ENCODE peak calls at places on chromosomes 4 and X, in five cellular contexts. One of them, this sample, is unnamed.

GRCh38 chrX:105017641-105018040 is 202.9 kb downstream of the TEX13A start:
- DNase-seq in fibroblast of mammary gland: no peak
- DNase-seq in aorta: no peak
- DNase-seq in HCT116: no peak
- DNase-seq in BJ: no peak
- DNase-seq in this sample: no peak

GRCh38 chrX:56248492-56248891 is 16.3 kb downstream of the KLF8 start:
- DNase-seq in fibroblast of mammary gland: peak; percentile 54
- DNase-seq in aorta: peak; percentile 47
- DNase-seq in HCT116: peak; percentile 21
- DNase-seq in BJ: no peak
- DNase-seq in this sample: peak; percentile 1

GRCh38 chr4:82957045-82957444 is 53.6 kb downstream of the LIN54 start:
- DNase-seq in fibroblast of mammary gland: no peak
- DNase-seq in aorta: no peak
- DNase-seq in HCT116: no peak
- DNase-seq in BJ: no peak
- DNase-seq in this sample: no peak

GRCh38 chrX:154979671-154980070 is 42.9 kb downstream of the F8 start:
- DNase-seq in fibroblast of mammary gland: no peak
- DNase-seq in aorta: no peak
- DNase-seq in HCT116: no peak
- DNase-seq in BJ: no peak
- DNase-seq in this sample: no peak

GRCh38 chr4:26475716-26476115 is 14.6 kb downstream of the CCKAR start:
- DNase-seq in fibroblast of mammary gland: no peak
- DNase-seq in aorta: no peak
- DNase-seq in HCT116: no peak
- DNase-seq in BJ: no peak
- DNase-seq in this sample: no peak

GRCh38 chrX:31483336-31483735 is 411.5 kb upstream of the FTHL17 start:
- DNase-seq in fibroblast of mammary gland: peak; percentile 74
- DNase-seq in aorta: no peak
- DNase-seq in HCT116: no peak
- DNase-seq in BJ: no peak
- DNase-seq in this sample: no peak

GRCh38 chr4:6999172-7000086 is 43.7 kb upstream of the TADA2B start:
- DNase-seq in fibroblast of mammary gland: no peak
- DNase-seq in aorta: no peak
- DNase-seq in HCT116: peak; percentile 78
- DNase-seq in BJ: no peak
- DNase-seq in this sample: no peak

GRCh38 chrX:45801554-45801953 is 600.9 kb upstream of the DIPK2B start:
- DNase-seq in fibroblast of mammary gland: peak; percentile 65
- DNase-seq in aorta: no peak
- DNase-seq in HCT116: no peak
- DNase-seq in BJ: no peak
- DNase-seq in this sample: no peak

GRCh38 chrX:38045697-38046096 is 39.3 kb downstream of the SYTL5 start:
- DNase-seq in fibroblast of mammary gland: no peak
- DNase-seq in aorta: no peak
- DNase-seq in HCT116: no peak
- DNase-seq in BJ: no peak
- DNase-seq in this sample: no peak

GRCh38 chr4:175776217-175776616 is 35.8 kb downstream of the GPM6A start:
- DNase-seq in fibroblast of mammary gland: no peak
- DNase-seq in aorta: no peak
- DNase-seq in HCT116: no peak
- DNase-seq in BJ: no peak
- DNase-seq in this sample: no peak

GRCh38 chr4:4871267-4872147 is 12.0 kb downstream of the MSX1 start:
- DNase-seq in fibroblast of mammary gland: no peak
- DNase-seq in aorta: no peak
- DNase-seq in HCT116: no peak
- DNase-seq in BJ: no peak
- DNase-seq in this sample: no peak

GRCh38 chr4:146370841-146371240 is 150.9 kb downstream of the SLC10A7 start:
- DNase-seq in fibroblast of mammary gland: peak; percentile 21
- DNase-seq in aorta: no peak
- DNase-seq in HCT116: no peak
- DNase-seq in BJ: no peak
- DNase-seq in this sample: no peak

DNA sequence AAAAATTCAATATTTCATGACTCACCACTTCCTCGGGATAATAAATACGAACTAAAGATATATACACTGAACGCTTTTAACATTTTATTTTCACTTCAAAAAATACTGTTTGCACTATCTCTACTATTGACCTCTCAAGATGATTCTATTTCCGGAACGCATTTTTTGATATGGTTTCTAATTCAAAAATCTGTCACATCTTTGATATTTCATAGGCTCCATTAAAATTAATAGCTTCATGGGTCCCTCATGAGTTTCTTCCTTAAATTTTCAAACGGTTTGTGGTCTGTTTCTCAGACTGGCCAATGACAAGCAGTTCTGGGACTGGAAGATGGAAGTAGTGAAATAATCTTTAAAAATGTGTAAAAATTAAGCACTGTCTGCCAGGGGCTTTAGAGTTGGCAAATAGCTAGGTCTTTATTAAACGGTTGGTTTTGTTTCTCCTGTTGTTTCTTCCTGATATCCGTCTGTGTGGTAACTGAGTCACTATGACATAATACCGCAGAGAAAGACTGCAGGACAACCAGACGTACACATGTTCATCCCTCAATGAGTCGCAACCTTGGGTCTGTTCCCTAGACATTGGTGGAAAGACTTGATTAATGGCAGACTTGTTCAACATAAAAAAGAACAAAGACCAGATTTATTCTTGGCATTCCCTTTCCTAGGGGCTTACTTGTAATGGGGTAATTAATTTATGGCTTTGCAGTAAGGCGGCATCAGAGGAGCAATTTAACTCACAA is 133.8 kb downstream of the PALLD start:
- DNase-seq in fibroblast of mammary gland: peak; percentile 95
- DNase-seq in aorta: no peak
- DNase-seq in HCT116: no peak
- DNase-seq in BJ: no peak
- DNase-seq in this sample: no peak
- H3K4me3 ChIP-seq in fibroblast of mammary gland: peak overlapping the region; percentile 50
- H3K4me3 ChIP-seq in aorta: peak overlapping the region; percentile 99
- H3K4me3 ChIP-seq in HCT116: peak overlapping the region; percentile 65
- H3K4me3 ChIP-seq in BJ: no peak overlapping the region
- H3K4me3 ChIP-seq in this sample: peak overlapping the region; percentile 45

GRCh38 chr4:109913842-109914241 is 1.2 kb downstream of the EGF start:
- DNase-seq in fibroblast of mammary gland: no peak
- DNase-seq in aorta: no peak
- DNase-seq in HCT116: no peak
- DNase-seq in BJ: no peak
- DNase-seq in this sample: no peak
- H3K4me3 ChIP-seq in fibroblast of mammary gland: no peak overlapping the region
- H3K4me3 ChIP-seq in aorta: no peak overlapping the region
- H3K4me3 ChIP-seq in HCT116: no peak overlapping the region
- H3K4me3 ChIP-seq in BJ: no peak overlapping the region
- H3K4me3 ChIP-seq in this sample: no peak overlapping the region

GRCh38 chr4:159105063-159105414 is 2.2 kb downstream of the RAPGEF2 start:
- DNase-seq in fibroblast of mammary gland: peak; percentile 72
- DNase-seq in aorta: no peak
- DNase-seq in HCT116: no peak
- DNase-seq in BJ: no peak
- DNase-seq in this sample: no peak
- H3K4me3 ChIP-seq in fibroblast of mammary gland: peak overlapping the region; percentile 89
- H3K4me3 ChIP-seq in aorta: peak overlapping the region; percentile 100
- H3K4me3 ChIP-seq in HCT116: peak overlapping the region; percentile 72
- H3K4me3 ChIP-seq in BJ: peak overlapping the region; percentile 89
- H3K4me3 ChIP-seq in this sample: peak overlapping the region; percentile 76

DNA sequence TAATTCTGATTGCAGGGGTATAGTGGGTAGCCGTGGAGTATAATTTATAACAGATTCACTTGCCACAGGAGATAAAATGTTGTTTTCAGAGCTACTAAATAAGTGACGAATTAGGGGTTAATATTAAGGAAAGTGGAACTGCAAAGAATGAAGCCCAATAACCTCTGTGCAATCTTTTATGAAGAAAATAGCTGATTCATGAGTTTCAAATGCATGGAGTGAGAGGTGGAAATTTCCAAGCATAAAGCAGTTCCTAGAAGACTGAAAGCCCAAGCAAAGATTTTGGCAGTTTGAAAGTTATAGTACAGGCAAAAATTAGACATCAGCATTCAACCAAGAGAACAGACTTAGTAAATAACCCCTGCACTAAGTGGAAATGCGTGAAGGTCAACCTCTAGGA is 1782.4 kb upstream of the PCDH10 start:
- DNase-seq in fibroblast of mammary gland: no peak
- DNase-seq in aorta: no peak
- DNase-seq in HCT116: no peak
- DNase-seq in BJ: no peak
- DNase-seq in this sample: no peak
- H3K4me3 ChIP-seq in fibroblast of mammary gland: no peak overlapping the region
- H3K4me3 ChIP-seq in aorta: no peak overlapping the region
- H3K4me3 ChIP-seq in HCT116: no peak overlapping the region
- H3K4me3 ChIP-seq in BJ: no peak overlapping the region
- H3K4me3 ChIP-seq in this sample: no peak overlapping the region

GRCh38 chrX:119758682-119759332 is 419 bp downstream of the SOWAHD start:
- DNase-seq in fibroblast of mammary gland: no peak
- DNase-seq in aorta: peak; percentile 62
- DNase-seq in HCT116: no peak
- DNase-seq in BJ: no peak
- DNase-seq in this sample: no peak

GRCh38 chrX:119757979-119758681 is at the start of gene SOWAHD:
- DNase-seq in fibroblast of mammary gland: no peak
- DNase-seq in aorta: peak; percentile 69
- DNase-seq in HCT116: no peak
- DNase-seq in BJ: no peak
- DNase-seq in this sample: no peak

GRCh38 chrX:119759333-119759766 is 962 bp downstream of the SOWAHD start:
- DNase-seq in fibroblast of mammary gland: no peak
- DNase-seq in aorta: no peak
- DNase-seq in HCT116: no peak
- DNase-seq in BJ: no peak
- DNase-seq in this sample: no peak

GRCh38 chrX:119762718-119763117 is 4.3 kb downstream of the SOWAHD start:
- DNase-seq in fibroblast of mammary gland: no peak
- DNase-seq in aorta: no peak
- DNase-seq in HCT116: no peak
- DNase-seq in BJ: no peak
- DNase-seq in this sample: no peak

GRCh38 chrX:119760026-119760902 is 1.9 kb downstream of the SOWAHD start:
- DNase-seq in fibroblast of mammary gland: no peak
- DNase-seq in aorta: no peak
- DNase-seq in HCT116: no peak
- DNase-seq in BJ: no peak
- DNase-seq in this sample: no peak
- H3K4me3 ChIP-seq in fibroblast of mammary gland: no peak overlapping the region
- H3K4me3 ChIP-seq in aorta: no peak overlapping the region
- H3K4me3 ChIP-seq in HCT116: no peak overlapping the region
- H3K4me3 ChIP-seq in BJ: no peak overlapping the region
- H3K4me3 ChIP-seq in this sample: no peak overlapping the region